ENCODE peak calls at places on chromosomes 6 and 20, in nine cellular contexts. P is upper lobe of left lung; X is CD8-positive, alpha-beta T cell; B is GM23338; J is neural crest cell; F is left ventricle myocardium inferior; K is Peyer's patch; O is astrocyte; H is MM.1S. W is an unnamed sample.

GRCh38 chr6:26183581-26184408 is 96.6 kb downstream of the HFE start:
- DNase-seq in P (peak), X (peak), B (peak), J (peak), F (peak), K (peak), O (peak), H (peak), W (peak)

GRCh38 chr6:29153083-29153482 is 17.6 kb upstream of the OR2J2 start:
- DNase-seq in P (no peak), X (no peak), B (no peak), J (no peak), F (no peak), K (no peak), O (no peak), H (no peak), W (no peak)

GRCh38 chr6:10995114-10995707 is 48.9 kb downstream of the ELOVL2 start:
- DNase-seq in P (no peak), X (no peak), B (no peak), J (no peak), F (no peak), K (no peak), O (no peak), H (no peak), W (no peak)

GRCh38 chr6:30687659-30688431 is 1.4 kb upstream of the PPP1R18 start:
- DNase-seq in P (no peak), X (no peak), B (peak), J (no peak), F (peak), K (no peak), O (peak), H (no peak), W (peak)

GRCh38 chr6:1798303-1798964 is 188.7 kb downstream of the FOXC1 start:
- DNase-seq in P (no peak), X (no peak), B (no peak), J (no peak), F (no peak), K (no peak), O (peak), H (no peak), W (no peak)

GRCh38 chr20:33602826-33603590 is 59.1 kb upstream of the C20orf144 start:
- DNase-seq in P (no peak), X (no peak), B (no peak), J (no peak), F (no peak), K (no peak), O (peak), H (peak), W (no peak)

GRCh38 chr6:155228549-155229166 is 35.2 kb upstream of the CLDN20 start:
- DNase-seq in P (no peak), X (no peak), B (no peak), J (no peak), F (no peak), K (no peak), O (peak), H (no peak), W (peak)

GRCh38 chr6:15621203-15622044 is 41.4 kb downstream of the DTNBP1 start:
- DNase-seq in P (no peak), X (no peak), B (peak), J (no peak), F (peak), K (peak), O (no peak), H (no peak), W (no peak)

GRCh38 chr6:166354965-166355364 is 12.6 kb upstream of the SFT2D1 start:
- DNase-seq in P (no peak), X (no peak), B (no peak), J (no peak), F (no peak), K (no peak), O (no peak), H (no peak), W (no peak)

GRCh38 chr20:830011-830521 is 3.4 kb upstream of the FAM110A start:
- DNase-seq in P (no peak), X (no peak), B (no peak), J (no peak), F (no peak), K (peak), O (no peak), H (no peak), W (peak)

GRCh38 chr20:25000268-25000801 is 7.8 kb upstream of the APMAP start:
- DNase-seq in P (no peak), X (no peak), B (no peak), J (no peak), F (peak), K (peak), O (peak), H (no peak), W (peak)
- TF ChIP-seq CTCF in P (no peak), X (no peak), B (no peak), J (no peak), F (peak), K (no peak), O (no peak), H (no peak), W (peak)

GRCh38 chr20:24783631-24784492 is 165.2 kb upstream of the CST7 start:
- DNase-seq in P (no peak), X (no peak), B (peak), J (no peak), F (no peak), K (no peak), O (no peak), H (peak), W (no peak)
- TF ChIP-seq CTCF in P (no peak), X (no peak), B (peak), J (peak), F (no peak), K (no peak), O (no peak), H (peak), W (peak)

GRCh38 chr20:38547288-38547825 is 33.6 kb upstream of the ADIG start:
- DNase-seq in P (no peak), X (no peak), B (no peak), J (no peak), F (no peak), K (no peak), O (no peak), H (no peak), W (no peak)

GRCh38 chr20:38551056-38551626 is 29.9 kb upstream of the ADIG start:
- DNase-seq in P (no peak), X (no peak), B (no peak), J (no peak), F (no peak), K (no peak), O (no peak), H (no peak), W (no peak)

GRCh38 chr20:38548356-38549083 is 32.5 kb upstream of the ADIG start:
- DNase-seq in P (no peak), X (no peak), B (no peak), J (no peak), F (no peak), K (no peak), O (no peak), H (no peak), W (no peak)

GRCh38 chr20:38545771-38546170 is 35.2 kb upstream of the ADIG start:
- DNase-seq in P (no peak), X (no peak), B (no peak), J (no peak), F (no peak), K (no peak), O (no peak), H (no peak), W (no peak)

DNA sequence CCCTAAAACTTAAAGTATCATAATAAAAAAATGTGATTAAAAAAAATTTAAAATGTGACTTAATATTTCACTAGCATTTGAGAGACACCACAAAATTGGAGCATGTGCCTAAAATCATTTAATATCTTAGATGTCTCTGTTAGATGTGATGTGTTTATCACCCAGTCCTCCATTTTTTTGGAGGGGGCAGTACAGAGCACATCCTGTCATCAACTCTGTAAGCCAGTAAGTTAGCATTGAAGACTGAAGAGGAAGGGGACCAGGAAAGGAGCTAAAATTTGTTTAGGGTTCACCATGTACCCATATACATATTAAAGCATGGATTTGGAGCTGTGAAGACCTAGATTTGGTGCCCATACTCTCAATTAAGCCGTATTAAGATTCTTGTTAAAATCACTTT is 30.7 kb upstream of the ADIG start:
- DNase-seq in P (no peak), X (no peak), B (peak), J (no peak), F (no peak), K (no peak), O (no peak), H (peak), W (no peak)
- TF ChIP-seq CTCF in P (no peak), X (no peak), B (peak), J (peak), F (no peak), K (no peak), O (peak), H (peak), W (peak)

GRCh38 chr6:77462359-77463307 is 658 bp downstream of the HTR1B start:
- DNase-seq in P (peak), X (no peak), B (peak), J (peak), F (no peak), K (no peak), O (peak), H (no peak), W (no peak)
- TF ChIP-seq CTCF in P (no peak), X (no peak), B (peak), J (peak), F (peak), K (no peak), O (peak), H (no peak), W (peak)

DNA sequence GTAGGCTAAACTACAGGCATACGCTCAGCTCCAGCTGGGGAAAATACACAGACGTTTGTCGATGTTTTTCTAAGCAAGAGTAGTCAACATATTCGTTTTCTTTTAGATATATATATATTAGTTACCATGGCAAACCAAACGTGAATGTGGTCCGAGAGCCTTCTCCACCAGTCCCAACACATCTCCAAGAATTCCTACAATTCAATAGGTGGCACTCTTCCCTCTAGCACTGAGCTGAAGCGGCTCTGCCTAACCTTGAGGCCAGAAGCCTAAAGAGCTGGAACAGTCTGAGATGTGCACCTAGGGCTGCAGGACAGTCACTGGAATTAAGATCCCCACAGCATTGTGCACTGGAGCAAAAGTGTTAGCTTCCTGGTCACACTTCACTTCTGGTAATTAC is 70.3 kb upstream of the BEND3 start:
- DNase-seq in P (no peak), X (no peak), B (peak), J (peak), F (no peak), K (no peak), O (no peak), H (no peak), W (peak)
- TF ChIP-seq CTCF in P (no peak), X (no peak), B (peak), J (no peak), F (peak), K (no peak), O (no peak), H (no peak), W (peak)

GRCh38 chr20:63496404-63497120 is 2.3 kb downstream of the EEF1A2 start:
- DNase-seq in P (peak), X (no peak), B (no peak), J (no peak), F (no peak), K (no peak), O (no peak), H (no peak), W (no peak)
- TF ChIP-seq CTCF in P (no peak), X (peak), B (peak), J (peak), F (peak), K (no peak), O (no peak), H (no peak), W (no peak)

DNA sequence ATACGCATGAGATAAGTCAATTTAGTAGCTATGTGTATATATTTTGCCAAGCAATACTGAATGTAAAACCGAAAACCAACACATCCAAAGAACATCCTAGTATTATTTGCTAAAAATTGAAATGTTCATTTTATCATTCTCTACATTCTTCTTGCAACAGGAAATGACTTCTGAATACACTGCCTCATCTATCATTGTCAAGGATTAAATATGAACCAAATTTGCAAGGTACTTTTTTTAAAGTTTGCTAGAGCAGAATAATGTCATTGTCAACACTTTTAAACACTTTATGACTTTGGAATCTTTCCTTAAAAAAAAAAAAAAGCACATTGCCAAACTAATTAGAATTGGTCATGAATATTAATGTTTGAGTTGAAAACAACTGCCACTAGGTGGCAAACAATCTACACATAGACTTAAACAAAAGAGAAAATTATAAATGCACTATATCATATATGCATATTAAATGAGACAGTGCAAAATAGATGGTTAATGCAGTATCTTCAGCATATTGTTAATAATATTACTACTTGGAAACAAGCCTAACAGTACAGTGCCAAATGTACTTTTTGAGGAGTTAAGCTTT is 32.5 kb upstream of the TMEM244 start:
- DNase-seq in P (no peak), X (no peak), B (no peak), J (no peak), F (no peak), K (no peak), O (peak), H (peak), W (peak)
- TF ChIP-seq CTCF in P (no peak), X (peak), B (peak), J (peak), F (peak), K (no peak), O (peak), H (peak), W (peak)

GRCh38 chr20:3795511-3796468 is at the start of gene CDC25B:
- DNase-seq in P (peak), X (peak), B (peak), J (peak), F (peak), K (peak), O (peak), H (peak), W (peak)

GRCh38 chr20:3797226-3797545 is 1.1 kb downstream of the CDC25B start:
- DNase-seq in P (peak), X (no peak), B (no peak), J (no peak), F (no peak), K (no peak), O (no peak), H (peak), W (no peak)

GRCh38 chr20:3797592-3798404 is 1.7 kb downstream of the CDC25B start:
- DNase-seq in P (peak), X (peak), B (no peak), J (no peak), F (no peak), K (no peak), O (no peak), H (peak), W (no peak)

GRCh38 chr20:3796477-3797225 is 541 bp downstream of the CDC25B start:
- DNase-seq in P (peak), X (no peak), B (no peak), J (no peak), F (no peak), K (no peak), O (no peak), H (peak), W (no peak)

GRCh38 chr20:3794701-3795420 is 1.2 kb upstream of the CDC25B start:
- DNase-seq in P (peak), X (no peak), B (no peak), J (no peak), F (no peak), K (no peak), O (no peak), H (no peak), W (no peak)
- TF ChIP-seq CTCF in P (no peak), X (no peak), B (no peak), J (no peak), F (no peak), K (no peak), O (no peak), H (no peak), W (no peak)